ENCODE peak calls at places on chromosomes 5 and 9, in ten cellular contexts. V is amniotic stem cell; O is stimulated activated CD8-positive, alpha-beta memory T cell treated with anti-CD3 and anti-CD28 coated beads, Interleukin-2, amount 100 ng/mL, for 48 hours; M is HS-27A; H is kidney glomerular epithelial cell; W is NCI-H1092; F is pancreas; T is adipocyte; G is pons; B is stimulated activated CD4-positive, alpha-beta T cell treated with anti-CD3 and anti-CD28 coated beads, TNF-alpha, amount 100 ng/mL, for 4 hours. R is an unnamed sample.
A peak's percentile ranks its signal among the peaks of the same experiment; 100 is the strongest.

GRCh38 chr5:40437452-40437861 is 242.3 kb upstream of the PTGER4 start:
- DNase-seq in O (no peak), H (peak; percentile 46), M (peak; percentile 64), B (no peak), F (no peak), W (no peak), T (peak; percentile 62), G (no peak), V (peak; percentile 19), R (no peak)

GRCh38 chr5:137595680-137596079 is 96.6 kb upstream of the SPOCK1 start:
- DNase-seq in F (no peak), V (no peak), M (no peak), O (no peak), W (no peak), B (no peak), H (no peak), G (peak; percentile 27), T (no peak), R (no peak)

GRCh38 chr5:35963381-35963843 is 25.0 kb upstream of the CAPSL start:
- DNase-seq in B (no peak), T (peak; percentile 15), H (no peak), G (no peak), F (no peak), V (no peak), W (no peak), M (no peak), O (no peak), R (no peak)

GRCh38 chr5:127305486-127305885 is 14.9 kb downstream of the MEGF10 start:
- DNase-seq in G (peak; percentile 93), B (no peak), O (no peak), T (no peak), W (no peak), H (no peak), V (no peak), M (no peak), F (no peak), R (no peak)

GRCh38 chr5:13251623-13252367 is 692.7 kb downstream of the DNAH5 start:
- DNase-seq in F (no peak), O (no peak), V (no peak), H (no peak), W (no peak), M (peak; percentile 92), G (peak; percentile 62), B (no peak), T (no peak), R (no peak)

GRCh38 chr5:53164478-53165165 is 55.1 kb upstream of the MOCS2 start:
- DNase-seq in G (no peak), M (no peak), V (no peak), F (no peak), W (no peak), H (no peak), O (no peak), T (no peak), B (no peak), R (no peak)

GRCh38 chr5:57262533-57262932 is 88.7 kb downstream of the GPBP1 start:
- DNase-seq in H (no peak), F (no peak), B (no peak), M (no peak), W (no peak), O (no peak), T (no peak), V (no peak), G (no peak), R (no peak)

GRCh38 chr9:74803366-74804017 is 84.2 kb downstream of the TRPM6 start:
- DNase-seq in H (peak; percentile 35), F (no peak), T (no peak), M (no peak), W (no peak), O (no peak), B (no peak), V (no peak), G (no peak), R (no peak)

GRCh38 chr5:124148574-124148973 is 597.9 kb downstream of the ZNF608 start:
- DNase-seq in F (no peak), B (no peak), M (no peak), V (no peak), H (no peak), O (no peak), T (no peak), G (no peak), W (no peak), R (no peak)

GRCh38 chr9:135849186-135849585 is 58.2 kb downstream of the CAMSAP1 start:
- DNase-seq in O (no peak), B (no peak), F (no peak), T (no peak), V (no peak), G (no peak), W (no peak), M (no peak), H (no peak), R (no peak)

R was measured in DMS153.